ENCODE peak calls at places on chromosomes 1 and 21, in six cellular contexts. G, Q, F, E, C and X are unnamed samples.
A peak's percentile ranks its signal among the peaks of the same experiment; 100 is the strongest.

GRCh38 chr1:7549693-7550161 is 221.4 kb upstream of the VAMP3 start:
- DNase-seq in E (no peak), G (no peak), Q (peak; percentile 18), F (no peak), C (no peak), X (no peak)

GRCh38 chr1:177864530-177865305 is 105.1 kb downstream of the SEC16B start:
- DNase-seq in Q (no peak), E (no peak), G (no peak), C (no peak), F (no peak), X (no peak)

GRCh38 chr21:41325138-41325537 is 8.5 kb downstream of the FAM3B start:
- DNase-seq in G (no peak), C (no peak), E (no peak), Q (no peak), F (no peak), X (no peak)

GRCh38 chr1:246142320-246142893 is 364.7 kb downstream of the SMYD3 start:
- DNase-seq in G (no peak), F (no peak), E (no peak), Q (peak; percentile 84), C (no peak), X (no peak)

GRCh38 chr1:113141650-113142473 is 68.9 kb downstream of the LRIG2 start:
- DNase-seq in Q (peak; percentile 57), E (no peak), G (no peak), F (no peak), C (no peak), X (no peak)

GRCh38 chr1:153775432-153776311 is 465 bp downstream of the SLC27A3 start:
- DNase-seq in G (peak; percentile 57), F (peak; percentile 81), C (peak; percentile 70), Q (no peak), E (peak; percentile 77), X (peak; percentile 51)

GRCh38 chr21:25881524-25882376 is 147.0 kb downstream of the GABPA start:
- DNase-seq in G (peak; percentile 28), F (peak; percentile 6), C (peak; percentile 53), E (peak; percentile 70), Q (peak; percentile 67), X (peak; percentile 19)

GRCh38 chr21:41501919-41502318 is 6.0 kb downstream of the TMPRSS2 start:
- DNase-seq in G (no peak), C (no peak), Q (no peak), F (no peak), E (no peak), X (no peak)

GRCh38 chr1:219659005-219659632 is 46.2 kb upstream of the ZC3H11B start:
- DNase-seq in Q (no peak), G (no peak), E (no peak), C (no peak), F (peak; percentile 39), X (no peak)

GRCh38 chr1:151540982-151541377 is 871 bp downstream of the TUFT1 start:
- DNase-seq in F (no peak), G (no peak), E (no peak), Q (no peak), C (no peak), X (no peak)

GRCh38 chr1:212062832-212063438 is 27.4 kb downstream of the DTL start:
- DNase-seq in Q (peak; percentile 53), F (no peak), C (no peak), E (no peak), G (no peak), X (no peak)

GRCh38 chr1:11927866-11928592 is 1.8 kb upstream of the KIAA2013 start:
- DNase-seq in E (no peak), G (no peak), F (no peak), C (no peak), Q (peak; percentile 11), X (no peak)

GRCh38 chr1:225424562-225425210 is 3.2 kb downstream of the LBR start:
- DNase-seq in G (no peak), Q (peak; percentile 49), F (no peak), E (no peak), C (no peak), X (no peak)

GRCh38 chr21:33268736-33269441 is 2.7 kb downstream of the IL10RB start:
- DNase-seq in Q (no peak), G (peak; percentile 41), E (peak; percentile 90), F (peak; percentile 81), C (peak; percentile 36), X (peak; percentile 43)

GRCh38 chr21:41630917-41631316 is 123.0 kb upstream of the TMPRSS2 start:
- DNase-seq in C (no peak), G (no peak), F (no peak), Q (no peak), E (no peak), X (no peak)

GRCh38 chr1:54409156-54410142 is 3.3 kb upstream of the SSBP3 start:
- DNase-seq in G (no peak), Q (no peak), E (no peak), F (peak; percentile 37), C (no peak), X (no peak)

GRCh38 chr1:51063121-51063520 is 38.9 kb upstream of the C1orf185 start:
- DNase-seq in Q (peak; percentile 94), G (no peak), C (no peak), F (no peak), E (no peak), X (no peak)

GRCh38 chr21:33434770-33435360 is 31.7 kb downstream of the IFNGR2 start:
- DNase-seq in F (peak; percentile 77), E (no peak), G (peak; percentile 4), Q (peak; percentile 91), C (no peak), X (no peak)

GRCh38 chr1:240274569-240274968 is 182.9 kb downstream of the FMN2 start:
- DNase-seq in C (no peak), F (no peak), G (no peak), E (no peak), Q (no peak), X (no peak)

GRCh38 chr1:174040387-174040786 is 18.2 kb upstream of the RC3H1 start:
- DNase-seq in E (no peak), Q (peak; percentile 61), F (no peak), G (no peak), C (no peak), X (no peak)

GRCh38 chr1:113456967-113457366 is 66.7 kb downstream of the MAGI3 start:
- DNase-seq in F (no peak), E (peak; percentile 50), G (no peak), C (no peak), Q (peak; percentile 96), X (no peak)

GRCh38 chr1:91166106-91166712 is 144.4 kb upstream of the ZNF644 start:
- DNase-seq in E (no peak), Q (peak; percentile 65), C (peak; percentile 26), F (no peak), G (no peak), X (peak; percentile 3)

GRCh38 chr1:19395678-19396192 is 83.6 kb downstream of the SLC66A1 start:
- DNase-seq in E (no peak), C (no peak), Q (peak; percentile 68), G (no peak), F (no peak), X (no peak)

GRCh38 chr1:16430598-16430997 is 6.6 kb downstream of the SPATA21 start:
- DNase-seq in F (no peak), C (no peak), E (no peak), G (no peak), Q (no peak), X (no peak)

GRCh38 chr1:63891211-63891610 is 117.4 kb downstream of the ROR1 start:
- DNase-seq in F (no peak), E (no peak), G (no peak), Q (no peak), C (no peak), X (no peak)

GRCh38 chr1:21290546-21290944 is 282 bp upstream of the ECE1 start:
- DNase-seq in Q (no peak), E (no peak), G (no peak), C (peak; percentile 34), F (peak; percentile 56), X (no peak)

GRCh38 chr1:115144176-115144575 is 54.9 kb upstream of the TSPAN2 start:
- DNase-seq in G (no peak), F (no peak), Q (no peak), C (no peak), E (no peak), X (no peak)

GRCh38 chr1:85398391-85399064 is 66.4 kb downstream of the DDAH1 start:
- DNase-seq in E (no peak), Q (peak; percentile 60), G (no peak), F (no peak), C (no peak), X (no peak)

GRCh38 chr1:40847023-40847740 is 15.0 kb downstream of the CITED4 start:
- DNase-seq in G (no peak), C (no peak), Q (no peak), E (no peak), F (no peak), X (no peak)